ENCODE peak calls at places on chromosomes 5 and 9, in four cellular contexts. M, A, Q and R are unnamed samples. For H3K4me1, the result is how much of the 10 kb centered on the place peaks cover.

GRCh38 chr5:43019293-43019614 is 20.9 kb downstream of the ANXA2R start:
- DNase-seq in M (no peak), Q (no peak), A (no peak), R (no peak)

GRCh38 chr5:95241635-95242034 is 43.3 kb downstream of the MCTP1 start:
- DNase-seq in Q (no peak), M (no peak), A (no peak), R (no peak)

GRCh38 chr5:59732301-59732700 is 161.2 kb downstream of the PDE4D start:
- DNase-seq in Q (no peak), M (no peak), A (no peak), R (no peak)

GRCh38 chr9:7536310-7536939 is 263.2 kb downstream of the DMAC1 start:
- DNase-seq in A (no peak), M (peak), Q (peak), R (no peak)

GRCh38 chr5:98570010-98570409 is 203.5 kb upstream of the RGMB start:
- DNase-seq in M (no peak), A (no peak), Q (no peak), R (no peak)

GRCh38 chr9:652896-653295 is 188.6 kb upstream of the DMRT1 start:
- DNase-seq in M (no peak), A (no peak), Q (no peak), R (no peak)

GRCh38 chr9:17005085-17005484 is 129.8 kb upstream of the CNTLN start:
- DNase-seq in A (no peak), Q (no peak), M (peak), R (peak)

GRCh38 chr5:74396913-74397606 is 243.5 kb downstream of the ENC1 start:
- DNase-seq in A (no peak), M (no peak), Q (no peak), R (no peak)

GRCh38 chr9:72646061-72646460 is 124.7 kb downstream of the TMC1 start:
- DNase-seq in Q (no peak), M (no peak), A (no peak), R (no peak)

GRCh38 chr5:58787982-58788381 is 205.1 kb downstream of the RAB3C start:
- DNase-seq in M (peak), A (no peak), Q (no peak), R (no peak)

GRCh38 chr5:161446655-161447054 is 99.9 kb downstream of the GABRB2 start:
- DNase-seq in Q (no peak), A (no peak), M (no peak), R (no peak)

GRCh38 chr5:123543438-123543837 is 31.5 kb downstream of the CSNK1G3 start:
- DNase-seq in Q (no peak), A (no peak), M (no peak), R (no peak)

GRCh38 chr5:66867622-66868322 is 271.6 kb downstream of the MAST4 start:
- DNase-seq in M (no peak), Q (no peak), A (no peak), R (no peak)

GRCh38 chr5:15789661-15790060 is 289.7 kb downstream of the FBXL7 start:
- DNase-seq in A (no peak), M (no peak), Q (no peak), R (no peak)

GRCh38 chr5:80569086-80569960 is 757 bp downstream of the ANKRD34B start:
- DNase-seq in M (peak), A (no peak), Q (peak), R (no peak)

GRCh38 chr5:96374653-96375052 is 58.4 kb downstream of the PCSK1 start:
- DNase-seq in A (peak), Q (no peak), M (no peak), R (no peak)

GRCh38 chr9:1274334-1274733 is 224.2 kb downstream of the DMRT2 start:
- DNase-seq in Q (no peak), A (no peak), M (no peak), R (no peak)

GRCh38 chr9:112059145-112059979 is 115.7 kb downstream of the SUSD1 start:
- DNase-seq in M (no peak), A (no peak), Q (no peak), R (peak)

GRCh38 chr5:113022661-113023060 is 46.1 kb downstream of the DCP2 start:
- DNase-seq in A (peak), Q (no peak), M (no peak), R (no peak)

GRCh38 chr9:79325501-79325900 is 246.3 kb upstream of the TLE4 start:
- DNase-seq in A (no peak), M (no peak), Q (no peak), R (no peak)

GRCh38 chr9:134326754-134327526 is 685 bp downstream of the RXRA start:
- DNase-seq in A (no peak), M (peak), Q (no peak), R (no peak)

GRCh38 chr9:26169684-26170083 is 491.4 kb upstream of the TUSC1 start:
- DNase-seq in A (no peak), M (no peak), Q (no peak), R (no peak)

GRCh38 chr9:18580146-18580545 is 106.2 kb downstream of the ADAMTSL1 start:
- DNase-seq in A (no peak), M (no peak), Q (no peak), R (no peak)

GRCh38 chr5:2779459-2779858 is 28.0 kb upstream of the IRX2 start:
- DNase-seq in Q (no peak), M (no peak), A (no peak), R (no peak)

GRCh38 chr9:8364021-8364782 is 564.6 kb upstream of the DMAC1 start:
- DNase-seq in A (no peak), Q (no peak), M (no peak), R (no peak)

GRCh38 chr5:93735378-93735777 is 6.0 kb downstream of the POU5F2 start:
- DNase-seq in A (no peak), Q (no peak), M (no peak), R (no peak)

GRCh38 chr5:176943816-176944215 is 44.7 kb upstream of the HK3 start:
- DNase-seq in A (no peak), Q (no peak), M (no peak), R (no peak)

GRCh38 chr5:176938472-176938871 is 39.3 kb upstream of the HK3 start:
- DNase-seq in M (no peak), A (no peak), Q (no peak), R (no peak)

GRCh38 chr5:176947847-176948246 is 48.7 kb upstream of the HK3 start:
- DNase-seq in M (no peak), A (no peak), Q (no peak), R (peak)

GRCh38 chr5:176948458-176948857 is 49.3 kb upstream of the HK3 start:
- DNase-seq in A (no peak), M (no peak), Q (no peak), R (no peak)

GRCh38 chr5:176944276-176944675 is 45.1 kb upstream of the HK3 start:
- DNase-seq in Q (no peak), A (no peak), M (no peak), R (no peak)
- H3K4me1 ChIP-seq in Q (under half), A (under half), M (under half), R (under half)

DNA sequence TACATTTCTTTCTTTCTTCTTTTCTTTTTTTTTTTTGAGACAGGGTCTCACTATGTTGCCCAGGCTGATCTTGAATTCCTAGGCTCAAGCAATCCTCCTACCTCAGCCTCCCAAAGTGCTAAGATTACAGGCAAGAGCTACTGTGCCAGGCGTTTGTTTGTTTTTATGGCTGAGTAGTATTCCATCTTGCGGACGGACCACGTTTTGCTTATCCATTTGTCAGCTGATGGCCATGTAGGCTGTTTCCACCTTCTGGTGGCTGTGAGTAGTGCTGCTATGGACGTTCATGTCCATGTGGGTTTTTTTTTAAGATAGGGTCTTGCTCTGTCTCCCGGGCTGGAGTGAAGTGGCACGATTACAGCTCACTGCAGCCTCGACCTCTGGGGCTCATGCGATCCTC is 2.5 kb downstream of the DOK3 start:
- DNase-seq in A (no peak), M (no peak), Q (no peak), R (no peak)
- H3K4me1 ChIP-seq in A (under half), M (under half), Q (under half), R (under half)

GRCh38 chr9:87102131-87102530 is 154.8 kb upstream of the GAS1 start:
- DNase-seq in A (no peak), M (no peak), Q (no peak), R (no peak)
- H3K4me1 ChIP-seq in A (under half), M (under half), Q (under half), R (under half)

GRCh38 chr5:148974638-148975330 is 88.1 kb downstream of the SH3TC2 start:
- DNase-seq in M (no peak), Q (no peak), A (no peak), R (peak)

GRCh38 chr5:148973455-148973854 is 89.4 kb downstream of the SH3TC2 start:
- DNase-seq in A (no peak), Q (no peak), M (no peak), R (no peak)

GRCh38 chr5:148979104-148979723 is 83.6 kb downstream of the SH3TC2 start:
- DNase-seq in A (no peak), Q (no peak), M (no peak), R (no peak)

GRCh38 chr5:148978370-148979103 is 84.3 kb downstream of the SH3TC2 start:
- DNase-seq in Q (no peak), A (no peak), M (no peak), R (no peak)

GRCh38 chr5:148976569-148977321 is 86.1 kb downstream of the SH3TC2 start:
- DNase-seq in Q (no peak), M (no peak), A (no peak), R (peak)
- H3K4me1 ChIP-seq in Q (under half), M (under half), A (under half), R (half or more)

GRCh38 chr5:172861461-172861860 is 27.4 kb downstream of the ERGIC1 start:
- DNase-seq in Q (no peak), M (no peak), A (no peak), R (no peak)
- H3K4me1 ChIP-seq in Q (under half), M (under half), A (under half), R (under half)

GRCh38 chr5:73376618-73377170 is 71.9 kb downstream of the FOXD1 start:
- DNase-seq in M (no peak), Q (no peak), A (no peak), R (no peak)

GRCh38 chr5:73379435-73379834 is 69.1 kb downstream of the FOXD1 start:
- DNase-seq in A (no peak), M (no peak), Q (no peak), R (no peak)

GRCh38 chr5:73378070-73378469 is 70.5 kb downstream of the FOXD1 start:
- DNase-seq in Q (no peak), A (no peak), M (no peak), R (no peak)

GRCh38 chr5:73380052-73380451 is 68.5 kb downstream of the FOXD1 start:
- DNase-seq in Q (no peak), A (no peak), M (no peak), R (no peak)

DNA sequence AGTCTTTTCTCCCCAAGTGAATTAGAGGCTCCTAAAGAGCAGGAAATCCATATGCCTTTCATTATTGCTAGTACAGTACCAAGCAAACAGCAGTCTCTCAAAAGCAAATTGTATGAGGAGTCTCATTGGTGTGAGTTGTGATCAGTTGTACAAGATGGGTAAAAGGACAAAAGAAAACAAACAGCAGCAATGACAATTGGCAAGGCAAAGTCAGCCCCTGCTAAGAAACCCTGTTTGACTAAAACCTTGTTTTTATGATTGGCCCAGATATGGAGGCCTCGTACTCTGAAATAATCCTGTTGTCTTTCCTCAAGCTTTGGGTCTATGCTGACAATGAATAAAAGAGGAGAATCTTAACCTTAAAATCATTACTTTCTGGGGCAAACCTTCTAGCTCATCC is 69.8 kb downstream of the FOXD1 start:
- DNase-seq in A (no peak), Q (no peak), M (no peak), R (no peak)
- H3K4me1 ChIP-seq in A (under half), Q (under half), M (under half), R (under half)

DNA sequence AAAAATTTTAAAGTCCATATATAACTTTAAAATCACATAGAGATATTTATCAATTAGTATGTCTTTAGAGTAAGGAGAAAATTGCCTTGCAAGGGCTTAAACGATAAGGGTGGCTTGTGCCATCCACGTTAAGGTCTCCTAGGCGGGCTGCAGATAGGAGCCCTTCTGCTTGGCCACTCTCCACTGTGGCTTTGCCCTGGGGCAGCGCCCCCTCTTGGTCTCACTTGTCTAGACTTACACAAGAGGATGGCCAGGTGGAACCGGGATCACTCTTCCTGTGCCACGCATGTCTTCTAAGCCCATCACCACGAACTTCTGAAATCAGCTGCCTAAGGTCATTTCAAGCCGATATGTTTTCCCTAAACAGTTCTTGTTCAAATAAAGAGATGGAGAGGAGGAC is 2.9 kb downstream of the FPGS start:
- DNase-seq in M (peak), A (no peak), Q (no peak), R (no peak)
- H3K4me1 ChIP-seq in M (under half), A (under half), Q (under half), R (under half)

DNA sequence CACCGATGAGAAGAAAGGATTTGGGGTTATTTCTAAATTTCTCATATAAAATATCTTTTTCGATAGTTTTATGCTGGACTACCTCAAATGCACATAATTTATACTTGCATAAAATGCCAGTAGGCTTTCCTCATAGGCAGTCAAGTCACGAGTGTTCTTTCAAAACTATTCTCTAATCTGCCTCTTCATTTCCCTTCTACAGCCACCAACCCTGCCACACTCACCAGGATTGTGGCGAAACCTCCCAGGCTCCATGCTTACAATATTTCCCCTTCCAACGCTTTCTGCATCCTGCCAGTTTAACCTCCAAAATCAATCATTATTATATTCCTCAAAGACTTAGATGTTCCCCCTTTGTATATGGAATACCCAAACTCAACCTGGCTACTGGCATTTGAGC is 65.4 kb downstream of the FRMD3 start:
- DNase-seq in Q (no peak), A (no peak), M (no peak), R (peak)
- H3K4me1 ChIP-seq in Q (under half), A (under half), M (under half), R (under half)